ENCODE peak calls at places on chromosomes 11 and 22, in ten cellular contexts. L is upper lobe of left lung, H is transverse colon, P is endothelial cell of umbilical vein, M is H1, N is vagina, J is Panc1, F is SK-N-SH, Q is K562, D is stomach. W is an unnamed sample.

GRCh38 chr11:127003260-127003981 is 2.9 kb upstream of the KIRREL3 start:
- DNase-seq in Q (peak), P (no peak), J (no peak), N (no peak), F (peak), L (peak), M (peak), H (no peak), D (no peak), W (no peak)

GRCh38 chr11:58905141-58905715 is 34.1 kb upstream of the GLYATL1 start:
- DNase-seq in P (no peak), D (no peak), H (no peak), L (peak), Q (no peak), N (no peak), J (no peak), M (peak), F (peak), W (no peak)

GRCh38 chr22:27226666-27227065 is 569.3 kb downstream of the MIAT start:
- DNase-seq in F (no peak), P (no peak), N (no peak), J (no peak), Q (no peak), H (no peak), D (no peak), L (no peak), M (no peak), W (no peak)

GRCh38 chr11:76147106-76147735 is 59.1 kb downstream of the WNT11 start:
- DNase-seq in D (no peak), L (no peak), N (no peak), Q (no peak), F (no peak), P (no peak), H (peak), J (no peak), M (no peak), W (no peak)

GRCh38 chr11:56783448-56784041 is 35.0 kb upstream of the OR9G4 start:
- DNase-seq in P (peak), H (no peak), Q (peak), N (no peak), L (no peak), F (peak), M (no peak), J (peak), D (no peak), W (peak)

GRCh38 chr11:12543596-12544415 is 130.4 kb upstream of the TEAD1 start:
- DNase-seq in Q (no peak), M (peak), D (peak), L (peak), F (no peak), P (no peak), J (no peak), N (no peak), H (no peak), W (no peak)

GRCh38 chr11:85698195-85698594 is 12.2 kb upstream of the CCDC89 start:
- DNase-seq in L (no peak), Q (no peak), D (no peak), P (no peak), N (no peak), J (no peak), F (no peak), M (no peak), H (no peak), W (no peak)

GRCh38 chr11:120467627-120468026 is 43.9 kb upstream of the GRIK4 start:
- DNase-seq in H (no peak), J (no peak), F (no peak), D (no peak), N (no peak), L (no peak), Q (no peak), M (no peak), P (no peak), W (no peak)

GRCh38 chr11:92623055-92623454 is 346.4 kb upstream of the MTNR1B start:
- DNase-seq in P (no peak), D (no peak), L (no peak), N (no peak), H (no peak), Q (no peak), M (no peak), J (no peak), F (no peak), W (no peak)

GRCh38 chr11:103736986-103737622 is 299.3 kb upstream of the DDI1 start:
- DNase-seq in D (no peak), Q (no peak), M (no peak), P (no peak), L (no peak), H (no peak), J (no peak), N (no peak), F (no peak), W (no peak)

GRCh38 chr11:25211635-25212251 is 714.9 kb downstream of the LUZP2 start:
- DNase-seq in L (no peak), P (no peak), F (no peak), J (no peak), D (no peak), M (no peak), N (no peak), Q (no peak), H (no peak), W (no peak)

GRCh38 chr11:13772223-13773046 is 104.0 kb downstream of the FAR1 start:
- DNase-seq in D (no peak), J (peak), H (no peak), F (peak), L (no peak), P (peak), M (peak), Q (peak), N (no peak), W (peak)

GRCh38 chr11:121337740-121338272 is 45.2 kb downstream of the SC5D start:
- DNase-seq in L (no peak), D (no peak), H (no peak), F (no peak), J (no peak), P (no peak), M (no peak), Q (no peak), N (no peak), W (no peak)

GRCh38 chr22:27761652-27762051 is 39.9 kb downstream of the MN1 start:
- DNase-seq in H (no peak), M (no peak), N (no peak), F (peak), P (no peak), J (no peak), L (no peak), Q (no peak), D (no peak), W (no peak)

GRCh38 chr22:30247974-30248373 is 1.4 kb upstream of the LIF start:
- DNase-seq in H (no peak), L (no peak), F (no peak), P (no peak), D (no peak), J (no peak), Q (no peak), N (no peak), M (no peak), W (no peak)

GRCh38 chr11:6320411-6321207 is at the start of gene CAVIN3:
- DNase-seq in H (peak), N (peak), L (peak), Q (no peak), J (no peak), P (peak), F (peak), D (peak), M (peak), W (no peak)

DNA sequence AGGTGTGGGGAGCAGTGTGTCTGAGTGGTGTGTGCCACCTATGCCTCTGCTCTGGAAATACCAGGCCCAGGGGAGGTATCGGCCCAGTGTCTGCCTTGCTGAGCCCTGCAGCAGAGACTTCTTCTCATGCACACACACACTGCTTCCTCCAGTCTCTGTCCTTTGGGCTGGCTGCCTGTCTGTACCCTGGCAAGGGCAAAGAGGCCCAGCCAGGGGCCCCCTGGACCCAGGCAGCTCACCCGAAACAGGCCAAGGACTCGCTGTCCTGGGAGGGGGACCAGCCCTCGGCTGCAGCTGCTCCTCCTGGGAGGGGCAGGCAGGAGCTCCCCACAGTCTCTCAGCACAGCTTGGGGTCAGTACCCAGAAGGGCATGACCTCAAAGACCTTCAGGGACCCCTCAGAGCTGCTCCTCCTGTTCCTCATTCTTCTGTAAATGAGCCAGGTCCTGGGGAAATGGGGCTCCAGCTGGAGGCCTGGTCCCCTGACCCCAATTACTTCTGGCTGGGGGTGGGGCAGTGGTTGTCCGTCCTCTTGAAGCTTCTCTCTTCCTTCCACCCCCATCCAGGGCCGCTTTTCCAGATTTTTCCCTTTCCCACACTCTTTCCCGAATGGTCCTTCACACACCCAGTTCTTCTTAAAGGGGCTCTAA is 24.5 kb upstream of the ALX4 start:
- DNase-seq in L (peak), N (no peak), D (no peak), P (no peak), F (no peak), H (no peak), J (no peak), Q (no peak), M (peak), W (no peak)
- H3K27ac ChIP-seq in L (no peak), N (no peak), D (no peak), P (no peak), F (no peak), H (no peak), J (no peak), Q (peak), M (no peak), W (peak)

GRCh38 chr11:67177399-67178281 is 58.6 kb downstream of the KDM2A start:
- DNase-seq in L (no peak), Q (no peak), P (no peak), D (no peak), H (no peak), F (no peak), M (no peak), J (no peak), N (no peak), W (no peak)
- TF ChIP-seq POLR2AphosphoS5 in L (no peak), Q (no peak), P (no peak), D (no peak), H (no peak), F (no peak), M (no peak), J (no peak), N (no peak), W (no peak)

DNA sequence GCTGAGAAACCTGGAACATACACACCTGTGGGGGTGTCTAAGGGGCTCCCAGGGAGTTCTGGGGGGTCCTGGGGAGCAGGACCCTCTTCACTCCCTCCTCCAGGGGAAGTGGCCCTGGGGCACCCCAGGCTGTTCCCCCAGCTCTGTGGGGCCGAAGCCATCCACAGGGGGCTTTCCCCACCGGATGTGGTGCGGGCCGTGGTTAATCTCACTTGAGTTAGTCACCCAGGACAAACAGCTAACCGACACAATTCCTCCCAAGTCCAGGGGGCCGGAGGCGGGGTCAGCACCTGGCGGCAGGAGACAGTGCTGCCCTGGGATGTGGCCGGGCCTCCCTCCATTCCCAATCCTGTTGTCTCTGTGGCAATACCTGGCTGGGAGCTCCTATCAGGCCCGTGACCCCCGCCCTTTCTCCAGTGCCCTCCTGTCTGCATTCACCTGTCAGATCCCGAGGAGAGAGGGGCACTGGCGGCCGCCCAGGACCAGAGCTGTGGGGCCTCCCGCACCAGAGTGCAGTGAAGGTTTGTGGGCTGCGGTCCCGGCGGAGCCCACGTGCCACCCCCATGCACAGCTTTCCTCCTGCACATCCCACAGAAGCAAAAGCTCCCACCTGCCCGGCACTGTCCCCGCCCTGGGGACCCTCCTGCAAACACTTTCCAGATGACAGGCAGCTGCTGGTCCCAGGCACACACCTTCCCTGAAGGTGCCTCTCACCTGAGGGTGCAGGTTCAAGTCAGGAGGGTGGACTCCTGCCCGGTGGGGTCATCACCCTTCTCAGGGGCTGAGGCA is 5.2 kb upstream of the MUC5AC start:
- DNase-seq in L (peak), H (no peak), F (peak), Q (peak), M (no peak), P (no peak), J (peak), N (no peak), D (peak), W (no peak)
- H3K27ac ChIP-seq in L (no peak), H (no peak), F (no peak), Q (no peak), M (no peak), P (no peak), J (peak), N (no peak), D (peak), W (no peak)

GRCh38 chr11:763549-764321 is 13.6 kb downstream of the GATD1 start:
- DNase-seq in Q (no peak), P (no peak), M (no peak), D (no peak), N (peak), J (no peak), F (peak), H (no peak), L (peak), W (no peak)
- TF ChIP-seq POLR2AphosphoS5 in Q (no peak), P (no peak), M (peak), D (no peak), N (no peak), J (peak), F (no peak), H (no peak), L (no peak), W (peak)

DNA sequence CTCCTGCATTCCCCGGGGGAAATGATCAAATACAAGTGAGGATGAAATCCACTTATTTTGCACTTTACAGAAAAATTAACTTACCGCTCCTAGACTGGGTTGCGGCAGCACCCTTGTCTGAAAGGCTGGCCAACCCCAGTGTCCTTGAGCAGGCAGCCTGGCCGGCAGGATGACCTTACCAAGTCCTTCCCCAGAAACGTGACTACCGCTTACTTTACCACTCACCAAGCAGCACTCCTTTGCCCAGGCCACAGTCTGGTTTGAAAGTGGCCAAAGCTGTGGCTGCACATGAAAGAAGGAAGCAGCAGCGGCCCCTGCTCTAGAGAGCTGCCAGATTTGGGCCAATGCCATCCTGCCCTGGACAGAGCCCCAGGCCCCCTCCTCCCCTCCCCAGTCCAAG is 20.3 kb downstream of the MYH9 start:
- DNase-seq in F (no peak), L (no peak), M (no peak), J (no peak), P (no peak), N (no peak), D (no peak), H (no peak), Q (no peak), W (no peak)
- H3K27ac ChIP-seq in F (peak), L (peak), M (peak), J (peak), P (peak), N (peak), D (peak), H (peak), Q (no peak), W (no peak)

GRCh38 chr22:19892925-19893324 is 38.3 kb upstream of the GNB1L start:
- DNase-seq in Q (no peak), P (no peak), F (no peak), M (no peak), N (no peak), J (no peak), D (no peak), L (no peak), H (no peak), W (no peak)

GRCh38 chr22:19890502-19891349 is 36.1 kb upstream of the GNB1L start:
- DNase-seq in N (no peak), Q (no peak), H (no peak), F (peak), M (no peak), P (peak), L (no peak), J (no peak), D (no peak), W (no peak)

GRCh38 chr22:19889951-19890350 is 35.3 kb upstream of the GNB1L start:
- DNase-seq in Q (no peak), P (no peak), L (peak), F (no peak), H (no peak), D (no peak), N (no peak), J (no peak), M (no peak), W (no peak)

GRCh38 chr22:19892249-19892879 is 37.7 kb upstream of the GNB1L start:
- DNase-seq in J (no peak), P (peak), M (no peak), F (peak), D (no peak), Q (peak), N (no peak), H (no peak), L (peak), W (no peak)

DNA sequence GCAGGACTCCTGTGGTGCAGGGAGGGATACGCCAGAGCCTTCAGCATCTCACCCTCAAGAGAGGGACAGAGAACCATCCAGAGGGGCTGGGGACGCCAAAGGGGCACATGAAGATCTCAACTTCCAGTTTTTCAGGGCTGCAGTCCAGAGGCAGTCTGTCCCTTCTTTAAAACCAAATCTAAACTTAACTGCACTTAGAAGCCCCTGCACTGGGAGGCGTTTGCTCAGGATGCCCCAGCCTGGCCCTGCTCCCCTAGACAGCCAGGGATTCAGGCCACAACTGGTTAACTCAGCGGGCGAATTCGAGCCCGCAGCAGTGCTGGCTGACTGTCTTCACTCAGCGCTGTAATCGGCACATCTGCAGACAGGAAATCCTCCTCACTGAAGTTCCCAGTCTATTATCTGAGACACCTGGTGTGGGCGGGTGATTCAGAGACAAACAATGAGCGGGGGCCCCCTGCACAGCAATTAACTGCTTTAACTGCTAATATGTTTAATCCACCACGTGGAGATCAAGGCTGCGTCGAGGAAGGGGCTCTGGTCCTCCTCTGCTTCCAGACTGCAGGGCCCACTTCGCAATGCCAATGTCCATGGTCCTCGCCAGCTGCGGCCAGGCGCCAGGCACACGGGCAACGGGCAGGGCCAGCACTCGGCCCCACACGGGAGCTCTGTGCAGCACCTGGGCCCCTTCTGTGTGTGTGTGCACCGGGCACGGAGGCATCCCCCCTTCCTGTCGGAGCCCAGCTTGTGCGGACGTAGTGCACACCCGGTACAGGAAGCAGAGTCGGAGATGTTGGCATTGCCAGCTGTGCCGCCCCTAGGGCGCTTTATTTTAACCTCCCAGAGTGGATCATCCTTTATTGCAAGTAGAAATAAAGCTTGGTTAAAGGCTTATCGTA is 36.9 kb upstream of the GNB1L start:
- DNase-seq in D (no peak), P (peak), L (peak), F (peak), H (no peak), Q (peak), M (no peak), N (no peak), J (no peak), W (no peak)
- TF ChIP-seq POLR2AphosphoS5 in D (no peak), P (peak), L (no peak), F (peak), H (no peak), Q (peak), M (no peak), N (no peak), J (peak), W (no peak)

DNA sequence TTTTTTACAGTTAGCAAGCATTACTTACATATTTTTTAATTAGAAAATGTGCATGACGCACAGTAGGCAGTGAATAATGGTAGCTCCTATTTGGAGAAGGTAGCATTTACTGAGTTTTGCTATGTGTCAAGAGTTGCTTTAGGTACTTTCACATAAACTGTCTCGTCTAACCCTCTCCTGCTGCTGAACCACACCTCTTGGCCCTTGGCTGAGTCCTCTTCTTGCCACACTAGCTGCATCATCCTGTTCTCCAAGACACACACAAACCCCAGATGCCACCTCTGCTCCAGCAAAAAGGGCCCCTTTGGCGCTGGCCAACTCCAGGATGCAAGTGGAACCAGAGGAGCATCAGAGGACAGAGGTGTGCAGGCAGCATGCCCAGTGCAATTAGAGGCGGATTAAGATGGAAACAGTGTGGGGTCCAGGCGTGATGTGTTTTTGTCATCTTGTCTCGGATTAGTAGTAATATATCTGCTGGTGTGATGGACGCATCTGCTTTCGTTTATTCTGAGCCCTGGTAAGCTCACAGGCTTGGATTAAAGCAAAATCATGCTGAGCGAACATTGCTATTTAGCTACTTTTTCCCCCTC is 367.0 kb upstream of the CADM1 start:
- DNase-seq in F (no peak), P (no peak), J (no peak), M (no peak), L (no peak), H (no peak), Q (no peak), N (no peak), D (no peak), W (no peak)
- H3K27ac ChIP-seq in F (no peak), P (no peak), J (no peak), M (no peak), L (no peak), H (no peak), Q (no peak), N (no peak), D (no peak), W (no peak)

GRCh38 chr22:49119551-49119952 is 708.1 kb downstream of the BRD1 start:
- DNase-seq in M (no peak), N (no peak), L (no peak), D (no peak), F (no peak), Q (no peak), H (no peak), P (no peak), J (no peak), W (peak)
- TF ChIP-seq POLR2AphosphoS5 in M (no peak), N (no peak), L (no peak), D (no peak), F (no peak), Q (no peak), H (no peak), P (no peak), J (no peak), W (no peak)

GRCh38 chr11:29486301-29486700 is 530.5 kb downstream of the KCNA4 start:
- DNase-seq in L (no peak), P (no peak), F (no peak), D (no peak), J (no peak), H (no peak), N (no peak), M (no peak), Q (no peak), W (no peak)

GRCh38 chr11:29482510-29482909 is 534.3 kb downstream of the KCNA4 start:
- DNase-seq in J (no peak), Q (no peak), M (no peak), H (no peak), L (no peak), N (no peak), D (no peak), F (no peak), P (no peak), W (no peak)

GRCh38 chr11:29484548-29484947 is 532.3 kb downstream of the KCNA4 start:
- DNase-seq in Q (no peak), D (no peak), H (no peak), F (no peak), J (no peak), L (no peak), N (no peak), P (peak), M (no peak), W (no peak)

GRCh38 chr11:29485641-29486040 is 531.2 kb downstream of the KCNA4 start:
- DNase-seq in P (no peak), M (no peak), H (no peak), N (no peak), D (no peak), J (no peak), F (no peak), L (no peak), Q (no peak), W (no peak)

GRCh38 chr11:29481721-29482120 is 535.1 kb downstream of the KCNA4 start:
- DNase-seq in F (no peak), M (no peak), H (no peak), L (no peak), D (no peak), J (no peak), P (peak), Q (no peak), N (no peak), W (no peak)
- H3K27ac ChIP-seq in F (no peak), M (no peak), H (no peak), L (no peak), D (no peak), J (no peak), P (no peak), Q (no peak), N (no peak), W (no peak)

W was measured in SK-N-MC.